ENCODE peak calls at places on chromosome 22, in ten cellular contexts. W is kidney; G is esophagus squamous epithelium; I is neural crest cell; U is endothelial cell; E is Calu3; D is progenitor cell of endocrine pancreas; V is coronary artery; O is CD4-positive, alpha-beta T cell; P is adrenal gland. B is an unnamed sample.
A peak's percentile ranks its signal among the peaks of the same experiment; 100 is the strongest.

GRCh38 chr22:41638124-41638523 is 17.0 kb downstream of the XRCC6 start:
- DNase-seq in W (no peak), V (peak; percentile 24), U (no peak), D (no peak), E (peak; percentile 14), I (no peak), O (no peak), P (no peak), G (no peak), B (no peak)

GRCh38 chr22:25404556-25404922 is 159.9 kb upstream of the GRK3 start:
- DNase-seq in U (peak; percentile 48), O (no peak), E (peak; percentile 24), P (no peak), D (no peak), I (no peak), W (peak; percentile 77), G (no peak), V (no peak), B (no peak)

GRCh38 chr22:29609139-29609538 is 5.7 kb downstream of the NF2 start:
- DNase-seq in U (peak; percentile 41), O (no peak), W (no peak), I (no peak), E (no peak), P (no peak), G (no peak), V (no peak), D (no peak), B (no peak)

GRCh38 chr22:20590477-20591294 is 83.3 kb downstream of the MED15 start:
- DNase-seq in G (no peak), D (no peak), U (no peak), P (no peak), V (no peak), W (no peak), E (no peak), I (no peak), O (peak; percentile 30), B (no peak)

GRCh38 chr22:27626675-27627443 is 174.7 kb downstream of the MN1 start:
- DNase-seq in O (no peak), W (no peak), V (no peak), P (no peak), G (no peak), D (no peak), I (no peak), E (no peak), U (no peak), B (no peak)

GRCh38 chr22:49948116-49948515 is 12.5 kb upstream of the PIM3 start:
- DNase-seq in W (no peak), G (no peak), O (no peak), V (no peak), U (no peak), E (peak; percentile 52), D (no peak), P (no peak), I (no peak), B (no peak)

GRCh38 chr22:29456211-29456671 is 17.9 kb downstream of the RFPL1 start:
- DNase-seq in P (no peak), E (no peak), U (no peak), V (no peak), D (no peak), I (no peak), W (no peak), G (no peak), O (no peak), B (no peak)

GRCh38 chr22:37843746-37844089 is 416 bp downstream of the ANKRD54 start:
- DNase-seq in I (no peak), D (peak; percentile 56), G (no peak), V (no peak), P (no peak), O (peak; percentile 55), U (peak; percentile 67), W (no peak), E (peak; percentile 61), B (no peak)

GRCh38 chr22:18063311-18063710 is 14.5 kb upstream of the PEX26 start:
- DNase-seq in U (no peak), P (no peak), G (no peak), O (no peak), E (no peak), V (no peak), W (no peak), D (no peak), I (peak; percentile 66), B (no peak)

GRCh38 chr22:37664249-37665101 is 6.0 kb downstream of the PDXP start:
- DNase-seq in W (no peak), P (no peak), I (no peak), V (no peak), E (no peak), O (no peak), U (no peak), D (no peak), G (no peak), B (no peak)

GRCh38 chr22:27752141-27752540 is 49.4 kb downstream of the MN1 start:
- DNase-seq in V (no peak), I (no peak), O (no peak), P (no peak), D (no peak), E (no peak), U (no peak), G (no peak), W (no peak), B (no peak)

GRCh38 chr22:42820075-42820763 is 36.9 kb downstream of the ARFGAP3 start:
- DNase-seq in E (no peak), W (no peak), D (no peak), I (no peak), P (no peak), O (no peak), V (no peak), G (no peak), U (no peak), B (no peak)
- TF ChIP-seq CTCF in E (peak; percentile 13), W (peak; percentile 79), D (peak; percentile 62), I (peak; percentile 71), P (no peak), O (peak; percentile 66), V (no peak), G (no peak), U (peak; percentile 85), B (no peak)

DNA sequence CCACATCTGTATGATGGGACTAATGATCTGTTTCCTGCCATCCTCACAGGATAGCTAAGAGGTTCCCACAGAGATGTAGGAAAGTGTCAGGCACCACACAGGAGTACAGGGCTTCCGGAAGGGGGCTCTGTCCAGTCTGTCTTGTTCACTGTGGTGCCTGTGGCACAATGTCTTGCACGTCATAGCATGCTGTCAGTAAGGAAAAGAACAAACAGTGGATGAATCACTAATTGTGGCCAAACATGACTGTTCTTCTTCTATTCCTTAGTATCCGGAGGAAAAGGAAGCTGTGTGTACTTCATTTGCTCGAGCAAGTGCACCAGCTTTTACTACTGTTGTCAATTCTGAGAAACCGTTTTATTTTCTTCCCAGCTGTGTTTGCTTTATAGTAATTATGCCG is 73.4 kb upstream of the YWHAH start:
- DNase-seq in W (no peak), I (no peak), P (peak; percentile 63), U (no peak), V (no peak), D (no peak), G (no peak), E (no peak), O (no peak), B (no peak)
- TF ChIP-seq CTCF in W (no peak), I (no peak), P (no peak), U (no peak), V (no peak), D (no peak), G (no peak), E (no peak), O (no peak), B (no peak)

GRCh38 chr22:34129691-34130486 is 209.6 kb upstream of the LARGE1 start:
- DNase-seq in U (no peak), O (no peak), E (no peak), I (no peak), G (no peak), V (no peak), P (no peak), D (no peak), W (no peak), B (no peak)
- TF ChIP-seq CTCF in U (no peak), O (no peak), E (no peak), I (no peak), G (no peak), V (no peak), P (no peak), D (no peak), W (no peak), B (no peak)

GRCh38 chr22:39215430-39216142 is 29.2 kb downstream of the PDGFB start:
- DNase-seq in W (peak; percentile 57), E (no peak), U (no peak), V (peak; percentile 61), G (no peak), P (no peak), O (peak; percentile 37), I (no peak), D (no peak), B (no peak)
- TF ChIP-seq CTCF in W (peak; percentile 21), E (peak; percentile 42), U (peak; percentile 44), V (no peak), G (peak; percentile 23), P (no peak), O (peak; percentile 14), I (peak; percentile 47), D (peak; percentile 48), B (no peak)

DNA sequence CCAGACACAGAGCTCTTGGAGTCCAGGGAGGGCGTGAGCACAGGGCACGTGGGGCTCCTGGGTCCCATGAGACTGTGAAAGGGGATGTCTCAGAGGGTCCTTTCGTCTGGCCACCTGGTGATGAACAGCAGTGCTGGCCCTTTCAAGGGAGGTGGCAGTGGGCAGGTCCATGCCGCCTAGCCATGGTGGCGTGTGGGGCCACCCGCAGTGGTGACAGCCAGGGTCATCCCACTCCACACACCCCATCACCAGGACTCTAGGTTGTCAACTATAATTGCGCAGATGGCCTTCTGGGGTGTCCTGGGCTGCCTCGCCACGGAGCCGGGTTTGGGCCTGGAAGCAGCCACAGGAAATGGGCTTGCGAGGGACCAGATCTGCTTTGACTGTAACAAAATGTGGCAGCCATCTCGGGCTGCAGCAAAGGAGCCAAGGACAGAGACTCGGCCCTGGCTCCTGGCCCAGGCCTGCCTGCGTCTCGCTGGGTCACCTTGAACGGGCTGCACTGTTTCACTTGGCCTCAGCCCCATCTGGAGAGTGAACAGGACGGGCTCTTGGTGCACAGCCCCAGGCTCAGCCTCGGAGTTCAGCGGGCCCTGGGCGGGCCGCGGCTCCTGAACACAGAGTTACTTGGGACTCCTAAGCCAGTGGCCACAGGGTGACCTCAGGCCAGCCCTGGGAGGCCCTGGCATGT is 1350.5 kb downstream of the BRD1 start:
- DNase-seq in G (no peak), P (peak; percentile 84), W (peak; percentile 52), O (no peak), E (no peak), U (no peak), I (no peak), D (no peak), V (peak; percentile 59), B (no peak)
- TF ChIP-seq CTCF in G (no peak), P (no peak), W (no peak), O (no peak), E (no peak), U (no peak), I (no peak), D (no peak), V (no peak), B (no peak)

GRCh38 chr22:21641417-21641794 is 696 bp upstream of the SDF2L1 start:
- DNase-seq in V (no peak), D (no peak), P (peak; percentile 71), G (no peak), U (peak; percentile 59), E (peak; percentile 68), O (no peak), I (peak; percentile 57), W (peak; percentile 61), B (no peak)
- TF ChIP-seq CTCF in V (no peak), D (peak; percentile 58), P (peak; percentile 41), G (no peak), U (no peak), E (peak; percentile 57), O (no peak), I (peak; percentile 57), W (peak; percentile 36), B (no peak)